ENCODE peak calls at places on chromosome 19, in nine cellular contexts. S is IMR-90, P is A549, F is kidney epithelial cell, Z is astrocyte of the spinal cord, K is AG10803, D is small intestine, M is foreskin fibroblast, V is ELR. O is an unnamed sample.

GRCh38 chr19:40689339-40690049 is 957 bp downstream of the NUMBL start:
- DNase-seq in M (no peak), K (peak; percentile 15), V (peak; percentile 34), P (no peak), F (no peak), D (no peak), S (no peak), Z (no peak), O (no peak)

GRCh38 chr19:5542665-5543064 is 25.1 kb downstream of the TINCR start:
- DNase-seq in P (no peak), Z (no peak), F (no peak), D (no peak), V (no peak), S (no peak), M (no peak), K (no peak), O (no peak)

GRCh38 chr19:6773323-6773931 is 919 bp downstream of the VAV1 start:
- DNase-seq in Z (no peak), F (no peak), D (no peak), V (no peak), S (no peak), P (no peak), K (no peak), M (no peak), O (no peak)

GRCh38 chr19:42345191-42345812 is 19.9 kb downstream of the MEGF8 start:
- DNase-seq in Z (no peak), V (no peak), P (no peak), M (peak; percentile 60), S (peak; percentile 38), F (no peak), D (no peak), K (peak; percentile 70), O (no peak)

GRCh38 chr19:12720851-12721655 is 2.7 kb downstream of the TNPO2 start:
- DNase-seq in D (peak; percentile 9), F (no peak), M (peak; percentile 10), K (peak; percentile 29), S (no peak), V (peak; percentile 44), P (no peak), Z (peak; percentile 17), O (no peak)

GRCh38 chr19:58586131-58586765 is 13.1 kb upstream of the MZF1 start:
- DNase-seq in S (no peak), P (no peak), D (no peak), Z (no peak), M (no peak), K (no peak), V (no peak), F (no peak), O (no peak)

GRCh38 chr19:17933414-17934129 is 757 bp downstream of the CCDC124 start:
- DNase-seq in S (peak; percentile 42), D (no peak), P (no peak), K (peak; percentile 40), V (peak; percentile 72), M (peak; percentile 32), F (no peak), Z (no peak), O (no peak)

GRCh38 chr19:3710265-3710812 is 2.2 kb downstream of the TJP3 start:
- DNase-seq in M (peak; percentile 30), Z (peak; percentile 34), K (peak; percentile 15), V (no peak), D (peak; percentile 100), F (no peak), S (peak; percentile 43), P (peak; percentile 82), O (no peak)

GRCh38 chr19:13864513-13865242 is 12.3 kb upstream of the NANOS3 start:
- DNase-seq in M (no peak), F (no peak), K (no peak), V (no peak), D (no peak), S (no peak), Z (no peak), P (no peak), O (no peak)

GRCh38 chr19:43786665-43787064 is 5.9 kb upstream of the KCNN4 start:
- DNase-seq in M (no peak), K (no peak), P (no peak), S (no peak), D (no peak), F (no peak), Z (no peak), V (no peak), O (no peak)

GRCh38 chr19:29397748-29398147 is 128.0 kb upstream of the VSTM2B start:
- DNase-seq in K (no peak), V (no peak), M (no peak), F (no peak), D (no peak), S (no peak), Z (no peak), P (no peak), O (no peak)

GRCh38 chr19:38294090-38294489 is 10.0 kb upstream of the C19orf33 start:
- DNase-seq in P (no peak), S (no peak), F (no peak), M (no peak), D (no peak), V (no peak), Z (no peak), K (no peak), O (peak; percentile 59)

GRCh38 chr19:13726323-13726722 is 38.0 kb upstream of the MRI1 start:
- DNase-seq in D (no peak), P (no peak), Z (no peak), M (no peak), K (no peak), S (no peak), F (no peak), V (no peak), O (no peak)

GRCh38 chr19:19087676-19088075 is 23.9 kb downstream of the SLC25A42 start:
- DNase-seq in V (no peak), P (no peak), M (no peak), K (no peak), D (no peak), F (no peak), S (no peak), Z (no peak), O (no peak)

GRCh38 chr19:4365341-4365740 is 22.0 kb downstream of the MPND start:
- DNase-seq in D (peak; percentile 33), F (no peak), K (no peak), S (no peak), V (no peak), Z (no peak), M (no peak), P (no peak), O (no peak)

GRCh38 chr19:9789066-9789465 is 20.5 kb upstream of the ZNF846 start:
- DNase-seq in V (no peak), F (no peak), S (no peak), D (no peak), K (no peak), M (no peak), P (no peak), Z (no peak), O (no peak)

GRCh38 chr19:16542894-16543498 is 759 bp upstream of the CHERP start:
- DNase-seq in V (peak; percentile 34), P (no peak), F (no peak), D (peak; percentile 9), K (peak; percentile 6), M (no peak), S (no peak), Z (no peak), O (no peak)

GRCh38 chr19:44055870-44056269 is 4.0 kb downstream of the ZNF223 start:
- DNase-seq in Z (no peak), D (no peak), M (no peak), S (no peak), V (no peak), P (no peak), K (no peak), F (no peak), O (no peak)

GRCh38 chr19:38287604-38288003 is 16.4 kb upstream of the C19orf33 start:
- DNase-seq in M (no peak), Z (no peak), D (no peak), P (no peak), K (no peak), S (no peak), F (no peak), V (no peak), O (no peak)

GRCh38 chr19:2646866-2647535 is 55.5 kb downstream of the GNG7 start:
- DNase-seq in Z (no peak), P (no peak), S (no peak), F (no peak), V (no peak), M (no peak), D (no peak), K (no peak), O (no peak)

GRCh38 chr19:13208131-13208963 is 58.1 kb downstream of the IER2 start:
- DNase-seq in P (no peak), V (peak; percentile 48), D (no peak), S (peak; percentile 76), M (peak; percentile 75), K (peak; percentile 76), Z (peak; percentile 61), F (no peak), O (peak; percentile 40)

GRCh38 chr19:56705939-56706338 is 34.4 kb upstream of the ZNF835 start:
- DNase-seq in V (no peak), D (no peak), S (no peak), K (no peak), P (no peak), M (no peak), Z (no peak), F (no peak), O (no peak)

GRCh38 chr19:4329858-4330257 is 8.8 kb downstream of the STAP2 start:
- DNase-seq in D (no peak), K (no peak), Z (no peak), S (no peak), F (no peak), M (no peak), V (no peak), P (no peak), O (no peak)

GRCh38 chr19:32642771-32643170 is 32.2 kb downstream of the ANKRD27 start:
- DNase-seq in D (no peak), F (no peak), S (no peak), P (no peak), K (no peak), V (no peak), M (no peak), Z (no peak), O (no peak)

GRCh38 chr19:55258476-55258827 is 365 bp downstream of the PPP6R1 start:
- DNase-seq in P (no peak), V (peak; percentile 15), K (no peak), S (no peak), M (no peak), Z (no peak), F (no peak), D (no peak), O (no peak)

GRCh38 chr19:19860756-19861390 is 4.8 kb upstream of the ZNF253 start:
- DNase-seq in Z (no peak), V (no peak), M (no peak), D (no peak), S (no peak), F (no peak), K (no peak), P (no peak), O (no peak)

GRCh38 chr19:5514001-5514400 is 53.8 kb downstream of the TINCR start:
- DNase-seq in S (no peak), K (no peak), D (no peak), M (no peak), P (no peak), F (no peak), Z (no peak), V (no peak), O (no peak)

GRCh38 chr19:44809856-44810554 is 1.1 kb downstream of the BCAM start:
- DNase-seq in Z (no peak), P (no peak), K (no peak), F (no peak), S (no peak), M (no peak), D (no peak), V (no peak), O (no peak)

GRCh38 chr19:50969413-50969760 is at the start of gene KLK6:
- DNase-seq in V (no peak), M (no peak), K (no peak), P (no peak), S (no peak), F (no peak), Z (no peak), D (no peak), O (no peak)

GRCh38 chr19:50931023-50931422 is 19.8 kb upstream of the KLK4 start:
- DNase-seq in P (no peak), S (no peak), Z (no peak), D (no peak), F (no peak), M (no peak), V (no peak), K (no peak), O (no peak)

GRCh38 chr19:18802354-18802753 is 11.2 kb upstream of the COMP start:
- DNase-seq in P (no peak), Z (no peak), S (no peak), F (no peak), D (no peak), K (no peak), M (no peak), V (no peak), O (no peak)